ENCODE peak calls at places on chromosomes 12 and 14, in five cellular contexts. M, A, R, K and I are unnamed samples.

GRCh38 chr12:94987806-94988205 is 15.7 kb downstream of the NDUFA12 start:
- DNase-seq in K (no peak), R (no peak), A (no peak), M (no peak), I (no peak)

GRCh38 chr12:126676426-126676825 is 1590.5 kb upstream of the TMEM132C start:
- DNase-seq in A (no peak), K (no peak), M (no peak), R (no peak), I (no peak)

GRCh38 chr14:88746042-88746441 is 46.7 kb downstream of the EML5 start:
- DNase-seq in A (no peak), M (no peak), K (no peak), R (no peak), I (no peak)

GRCh38 chr14:105487449-105487985 is 831 bp downstream of the CRIP1 start:
- DNase-seq in M (no peak), A (no peak), R (no peak), K (no peak), I (no peak)

GRCh38 chr12:94536040-94536965 is 76.6 kb upstream of the CEP83 start:
- DNase-seq in M (no peak), K (no peak), R (no peak), A (no peak), I (no peak)

GRCh38 chr14:50791201-50791600 is 39.8 kb downstream of the NIN start:
- DNase-seq in A (no peak), K (no peak), M (no peak), R (no peak), I (no peak)

GRCh38 chr12:119236372-119236771 is 57.6 kb downstream of the HSPB8 start:
- DNase-seq in M (no peak), R (no peak), K (no peak), A (no peak), I (no peak)

GRCh38 chr14:88639221-88639620 is 76.4 kb downstream of the ZC3H14 start:
- DNase-seq in A (no peak), R (no peak), K (no peak), M (no peak), I (no peak)

GRCh38 chr12:63008372-63008771 is 73.4 kb upstream of the PPM1H start:
- DNase-seq in R (no peak), K (no peak), M (no peak), A (no peak), I (no peak)

GRCh38 chr12:15979096-15980091 is 68.3 kb downstream of the DERA start:
- DNase-seq in R (peak; percentile 45), M (peak; percentile 32), A (peak; percentile 38), K (no peak), I (no peak)

GRCh38 chr14:77067632-77068514 is 30.2 kb upstream of the CIPC start:
- DNase-seq in K (no peak), R (peak; percentile 84), M (peak; percentile 47), A (no peak), I (peak; percentile 22)

GRCh38 chr12:128817115-128818015 is 6.4 kb downstream of the SLC15A4 start:
- DNase-seq in R (peak; percentile 46), K (peak; percentile 90), A (no peak), M (no peak), I (no peak)

GRCh38 chr12:75452675-75453330 is 27.8 kb upstream of the GLIPR1 start:
- DNase-seq in A (no peak), M (no peak), K (no peak), R (no peak), I (no peak)

GRCh38 chr14:30240002-30240401 is 312.4 kb upstream of the PRKD1 start:
- DNase-seq in K (no peak), R (no peak), A (no peak), M (no peak), I (no peak)

GRCh38 chr12:113844495-113845175 is 121.5 kb downstream of the RBM19 start:
- DNase-seq in A (no peak), K (no peak), M (no peak), R (no peak), I (no peak)

GRCh38 chr12:67649165-67650126 is 901 bp downstream of the DYRK2 start:
- DNase-seq in R (peak; percentile 80), M (peak; percentile 64), K (no peak), A (no peak), I (no peak)

GRCh38 chr12:65823481-65824313 is 586 bp upstream of the HMGA2 start:
- DNase-seq in K (no peak), M (no peak), A (peak; percentile 76), R (peak; percentile 41), I (peak; percentile 69)

GRCh38 chr12:105949391-105949790 is 189.4 kb downstream of the NUAK1 start:
- DNase-seq in R (no peak), A (no peak), K (no peak), M (no peak), I (no peak)

GRCh38 chr12:90816353-90817089 is 138.5 kb downstream of the CCER1 start:
- DNase-seq in R (no peak), M (no peak), A (no peak), K (no peak), I (no peak)

GRCh38 chr14:72284176-72284575 is 351.9 kb downstream of the RGS6 start:
- DNase-seq in A (no peak), K (no peak), M (no peak), R (no peak), I (no peak)

GRCh38 chr12:83461326-83461985 is 774.8 kb downstream of the TMTC2 start:
- DNase-seq in R (no peak), M (no peak), A (no peak), K (no peak), I (no peak)

GRCh38 chr12:91417649-91418048 is 235.0 kb upstream of the DCN start:
- DNase-seq in M (no peak), K (no peak), A (no peak), R (no peak), I (no peak)

GRCh38 chr12:114241973-114242434 is 163.9 kb downstream of the TBX5 start:
- DNase-seq in M (peak; percentile 37), R (no peak), K (peak; percentile 8), A (no peak), I (no peak)

GRCh38 chr12:124496584-124496983 is 70.8 kb downstream of the NCOR2 start:
- DNase-seq in R (peak; percentile 66), M (peak; percentile 82), K (no peak), A (no peak), I (no peak)

GRCh38 chr12:108696111-108696995 is 35.0 kb downstream of the CORO1C start:
- DNase-seq in M (peak; percentile 58), A (no peak), K (no peak), R (no peak), I (no peak)

GRCh38 chr14:36662258-36662542 is 540 bp downstream of the PAX9 start:
- DNase-seq in K (no peak), R (no peak), M (no peak), A (no peak), I (no peak)

GRCh38 chr12:227923-228845 is 14.2 kb upstream of the SLC6A12 start:
- DNase-seq in A (no peak), R (no peak), K (no peak), M (no peak), I (no peak)

GRCh38 chr12:15336772-15337553 is 14.7 kb downstream of the PTPRO start:
- DNase-seq in A (no peak), K (no peak), M (no peak), R (no peak), I (no peak)

GRCh38 chr12:41407240-41407799 is 219.2 kb downstream of the PDZRN4 start:
- DNase-seq in M (no peak), A (no peak), K (no peak), R (no peak), I (no peak)

DNA sequence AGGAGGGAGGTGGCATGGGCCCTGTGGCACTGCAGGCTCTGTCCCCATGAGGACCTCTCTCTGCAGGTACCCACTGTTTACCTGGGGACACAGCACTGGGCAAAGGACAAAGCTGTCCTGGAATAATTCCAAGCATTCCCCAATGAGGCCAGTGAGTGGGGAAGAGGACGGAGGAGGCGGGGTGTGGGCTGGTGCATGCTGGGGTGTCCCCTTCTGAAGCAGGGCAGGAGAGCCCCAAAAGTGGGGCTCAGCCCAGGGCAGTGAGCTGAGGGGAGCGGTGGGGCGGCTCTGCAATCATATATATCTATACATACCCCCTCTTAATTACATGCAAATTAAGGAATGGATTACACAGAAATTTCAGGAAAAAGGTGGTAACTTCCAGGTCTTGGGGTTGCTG is 315.8 kb downstream of the ADGRD1 start:
- DNase-seq in K (no peak), R (no peak), M (no peak), A (no peak), I (no peak)
- TF ChIP-seq SIN3A in K (no peak), R (no peak), M (no peak), A (no peak), I (no peak)

GRCh38 chr12:121300083-121300819 is 3.7 kb upstream of the CAMKK2 start:
- DNase-seq in K (no peak), M (no peak), R (no peak), A (no peak), I (no peak)

GRCh38 chr12:121296618-121297476 is at the start of gene CAMKK2:
- DNase-seq in K (no peak), A (peak; percentile 50), R (peak; percentile 98), M (peak; percentile 96), I (no peak)

GRCh38 chr12:121301876-121302275 is 5.4 kb upstream of the CAMKK2 start:
- DNase-seq in R (no peak), A (no peak), M (no peak), K (no peak), I (no peak)

GRCh38 chr12:121295746-121296617 is 527 bp downstream of the CAMKK2 start:
- DNase-seq in A (peak; percentile 27), K (no peak), R (peak; percentile 64), M (peak; percentile 84), I (no peak)

GRCh38 chr12:121299662-121300061 is 3.2 kb upstream of the CAMKK2 start:
- DNase-seq in K (no peak), A (no peak), M (no peak), R (no peak), I (no peak)
- TF ChIP-seq POLR2AphosphoS5 in K (no peak), A (no peak), M (no peak), R (no peak), I (no peak)

GRCh38 chr14:39276579-39277114 is 42.9 kb downstream of the MIA2 start:
- DNase-seq in K (no peak), A (no peak), M (no peak), R (no peak), I (no peak)
- TF ChIP-seq REST in K (no peak), A (no peak), M (no peak), R (no peak), I (no peak)

GRCh38 chr12:48788852-48789775 is at the start of gene ADCY6:
- DNase-seq in K (no peak), M (peak; percentile 62), A (peak; percentile 67), R (peak; percentile 96), I (no peak)
- TF ChIP-seq SIN3A in K (no peak), M (no peak), A (peak; percentile 27), R (no peak), I (no peak)

DNA sequence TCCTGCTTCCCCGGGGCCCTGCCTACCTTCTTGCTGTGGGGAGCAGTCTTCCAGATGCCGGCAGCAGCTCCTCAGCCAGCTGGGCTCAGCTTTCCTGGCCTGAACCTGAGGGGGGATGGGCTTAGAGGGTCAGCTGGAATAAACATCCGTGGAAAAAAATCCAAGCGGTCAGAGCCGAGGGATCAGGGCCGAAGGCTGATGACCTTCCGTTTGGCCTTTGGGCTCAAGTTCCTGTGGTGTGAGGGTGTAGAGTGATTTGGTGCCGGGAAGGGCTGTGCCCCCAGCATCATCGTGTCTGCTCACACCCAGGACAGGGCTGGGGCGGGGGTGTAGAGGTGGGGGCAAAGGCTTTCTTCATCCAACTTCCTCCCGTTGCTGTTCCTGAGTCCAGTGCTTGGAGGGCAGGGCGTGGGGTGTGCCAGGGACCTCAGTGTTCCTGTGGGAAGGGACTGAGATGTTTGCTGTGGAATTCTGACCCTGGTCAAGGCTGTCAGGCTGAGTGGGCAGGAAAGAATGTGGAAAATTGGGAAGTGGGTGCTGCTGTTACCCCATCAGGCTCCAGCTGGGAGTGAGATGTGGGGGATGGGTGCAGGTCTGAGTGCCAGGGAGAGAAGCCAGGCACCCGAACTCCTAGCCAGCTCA is 2.6 kb downstream of the SMIM41 start:
- DNase-seq in M (no peak), A (peak; percentile 41), R (no peak), K (no peak), I (no peak)
- TF ChIP-seq POLR2AphosphoS5 in M (no peak), A (no peak), R (no peak), K (no peak), I (no peak)